ENCODE peak calls at places on chromosomes 5 and 9, in nine cellular contexts. Q, J, N, A, U, L, K, D and G are unnamed samples.

GRCh38 chr5:179559280-179560252 is 9.2 kb downstream of the RUFY1 start:
- DNase-seq in N (no peak), Q (peak), J (peak), A (peak), D (peak), U (peak), K (peak), L (peak), G (peak)

GRCh38 chr5:138743506-138743905 is 9.7 kb upstream of the CTNNA1 start:
- DNase-seq in J (no peak), D (no peak), N (no peak), U (peak), K (no peak), L (no peak), A (no peak), Q (no peak), G (no peak)

GRCh38 chr9:121450241-121450640 is 49.4 kb downstream of the GGTA1 start:
- DNase-seq in Q (no peak), N (no peak), A (no peak), J (no peak), U (no peak), K (no peak), L (no peak), D (no peak), G (peak)

GRCh38 chr5:79189439-79190234 is 46.3 kb upstream of the JMY start:
- DNase-seq in Q (no peak), J (no peak), U (no peak), N (no peak), K (no peak), D (no peak), A (no peak), L (no peak), G (no peak)

GRCh38 chr9:37027582-37028424 is 6.3 kb downstream of the PAX5 start:
- DNase-seq in J (peak), D (peak), K (peak), Q (peak), L (peak), U (peak), N (peak), A (peak), G (peak)

GRCh38 chr9:98329904-98330303 is 74.5 kb upstream of the TBC1D2 start:
- DNase-seq in U (no peak), A (no peak), D (no peak), Q (no peak), K (no peak), N (no peak), L (no peak), J (no peak), G (no peak)

GRCh38 chr5:129377504-129377903 is 82.6 kb upstream of the ADAMTS19 start:
- DNase-seq in L (no peak), K (no peak), D (no peak), N (no peak), J (no peak), Q (no peak), A (no peak), U (no peak), G (peak)

GRCh38 chr5:82018462-82018861 is 46.6 kb downstream of the ATG10 start:
- DNase-seq in U (no peak), A (no peak), N (peak), D (no peak), Q (no peak), J (no peak), K (peak), L (no peak), G (no peak)

GRCh38 chr5:131979816-131980215 is 31.6 kb downstream of the ACSL6 start:
- DNase-seq in K (no peak), U (peak), A (no peak), L (no peak), N (no peak), Q (no peak), J (no peak), D (no peak), G (no peak)

GRCh38 chr5:57172466-57172961 is 1.3 kb upstream of the GPBP1 start:
- DNase-seq in Q (no peak), A (no peak), K (no peak), N (peak), U (peak), L (peak), D (no peak), J (peak), G (no peak)

GRCh38 chr5:114361724-114362196 is at the start of gene KCNN2:
- DNase-seq in K (peak), N (no peak), D (peak), J (peak), U (peak), L (peak), A (peak), Q (peak), G (peak)